ENCODE peak calls at places on chromosomes 12 and 14, in six cellular contexts. W is A549; S is left ventricle myocardium inferior; E is right cardiac atrium; D is psoas muscle; C is CD8-positive, alpha-beta memory T cell. G is an unnamed sample. For H3K4me1, the result is how much of the 10 kb centered on the place peaks cover.

GRCh38 chr12:50276912-50277671 is 6.2 kb downstream of the LIMA1 start:
- DNase-seq in C (no peak), D (no peak), E (no peak), W (no peak), S (no peak), G (no peak)

GRCh38 chr12:105659355-105660075 is 329.0 kb downstream of the C12orf75 start:
- DNase-seq in E (peak), C (no peak), D (no peak), W (no peak), S (peak), G (no peak)

GRCh38 chr12:24463392-24463791 is 485.5 kb downstream of the BCAT1 start:
- DNase-seq in S (no peak), C (no peak), W (no peak), D (no peak), E (no peak), G (no peak)

GRCh38 chr14:37858733-37859132 is 263.3 kb downstream of the TTC6 start:
- DNase-seq in W (no peak), E (no peak), D (no peak), C (no peak), S (no peak), G (no peak)

GRCh38 chr12:112527082-112527481 is 108.3 kb downstream of the PTPN11 start:
- DNase-seq in W (no peak), C (no peak), E (no peak), S (no peak), D (no peak), G (no peak)

GRCh38 chr12:120930032-120930431 is 25.9 kb upstream of the SPPL3 start:
- DNase-seq in W (no peak), D (no peak), E (no peak), C (no peak), S (no peak), G (no peak)

GRCh38 chr14:101428409-101428808 is 132.9 kb upstream of the DIO3 start:
- DNase-seq in C (no peak), S (no peak), D (no peak), W (no peak), E (no peak), G (no peak)

GRCh38 chr14:101069666-101070362 is 166.3 kb upstream of the RTL1 start:
- DNase-seq in C (no peak), E (no peak), W (no peak), D (peak), S (no peak), G (no peak)

GRCh38 chr14:101554991-101555668 is 6.2 kb upstream of the DIO3 start:
- DNase-seq in D (no peak), S (no peak), E (peak), W (no peak), C (no peak), G (no peak)

GRCh38 chr12:122182887-122183587 is at the start of gene LRRC43:
- DNase-seq in C (no peak), D (peak), W (no peak), E (peak), S (no peak), G (no peak)

GRCh38 chr12:89278169-89278568 is 74.1 kb downstream of the DUSP6 start:
- DNase-seq in S (no peak), E (no peak), D (no peak), C (no peak), W (no peak), G (no peak)

GRCh38 chr14:56189306-56189705 is 71.1 kb downstream of the PELI2 start:
- DNase-seq in S (no peak), E (no peak), D (no peak), C (no peak), W (peak), G (no peak)

GRCh38 chr14:97866186-97866585 is 1069.0 kb downstream of the VRK1 start:
- DNase-seq in S (no peak), E (no peak), D (no peak), W (no peak), C (no peak), G (no peak)

GRCh38 chr14:99035712-99036593 is 236.0 kb downstream of the BCL11B start:
- DNase-seq in D (peak), W (peak), E (peak), S (peak), C (no peak), G (no peak)

GRCh38 chr14:105074601-105075053 is 9.4 kb upstream of the GPR132 start:
- DNase-seq in S (no peak), D (no peak), C (no peak), E (peak), W (no peak), G (no peak)

GRCh38 chr14:70601162-70601561 is 707 bp upstream of the MED6 start:
- DNase-seq in D (no peak), W (no peak), C (no peak), E (no peak), S (no peak), G (no peak)

GRCh38 chr12:113230315-113231274 is 9.3 kb downstream of the TPCN1 start:
- DNase-seq in C (no peak), S (no peak), W (no peak), E (no peak), D (peak), G (no peak)

GRCh38 chr14:67170706-67171105 is 18.5 kb upstream of the GARIN2 start:
- DNase-seq in E (no peak), D (no peak), C (no peak), S (no peak), W (no peak), G (no peak)
- H3K27ac ChIP-seq in E (no peak), D (no peak), C (no peak), S (no peak), W (no peak), G (no peak)

GRCh38 chr14:76434220-76434619 is 58.3 kb downstream of the ESRRB start:
- DNase-seq in E (no peak), S (no peak), W (no peak), D (no peak), C (no peak), G (no peak)
- H3K4me3 ChIP-seq in E (no peak), S (no peak), W (no peak), D (no peak), C (no peak), G (no peak)

GRCh38 chr12:6230321-6231110 is 30.3 kb downstream of the CD9 start:
- DNase-seq in W (no peak), D (peak), E (peak), S (peak), C (peak), G (no peak)

GRCh38 chr12:6229823-6230222 is 29.6 kb downstream of the CD9 start:
- DNase-seq in E (peak), D (peak), W (no peak), S (peak), C (no peak), G (no peak)

GRCh38 chr12:6226701-6227096 is 26.5 kb downstream of the CD9 start:
- DNase-seq in S (peak), C (no peak), W (no peak), E (peak), D (peak), G (no peak)

GRCh38 chr12:6229224-6229748 is 29.1 kb downstream of the CD9 start:
- DNase-seq in C (no peak), D (no peak), E (no peak), W (no peak), S (no peak), G (no peak)

DNA sequence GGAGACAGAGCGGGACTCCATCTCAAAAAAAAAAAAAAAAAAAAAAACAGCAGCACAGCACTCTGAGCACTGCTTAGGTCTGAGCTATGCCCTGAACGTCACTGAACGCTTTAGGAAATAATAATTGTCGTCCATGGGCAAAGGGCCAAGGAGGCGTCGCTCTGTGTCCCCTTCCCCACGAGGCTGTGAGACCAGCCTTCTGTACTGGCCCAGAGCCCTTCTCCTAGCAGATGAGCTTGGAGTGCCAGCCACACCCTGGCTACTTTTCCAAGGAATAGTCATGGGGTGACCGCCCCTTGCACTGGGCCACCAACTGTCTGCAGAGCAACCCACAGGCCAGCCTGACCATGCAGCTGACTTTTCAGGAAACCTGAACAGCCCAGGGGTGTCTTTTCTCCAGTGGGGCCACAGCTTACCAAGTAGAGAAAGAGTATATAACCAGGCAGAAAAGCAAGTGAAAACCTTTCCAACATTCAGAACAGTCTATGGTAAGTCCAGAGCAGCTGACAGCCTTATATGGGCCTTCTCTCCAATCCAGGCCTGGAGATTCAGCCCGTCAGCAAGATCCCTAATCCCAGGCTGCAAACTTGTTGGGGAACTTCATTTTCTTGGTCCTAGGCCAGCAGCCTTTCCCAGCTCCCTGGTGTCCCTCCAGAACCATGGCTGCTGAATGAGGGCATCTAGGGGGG is 28.5 kb downstream of the CD9 start:
- DNase-seq in W (no peak), E (no peak), S (no peak), C (no peak), D (peak), G (no peak)
- H3K4me1 ChIP-seq in W (under half), E (half or more), S (half or more), C (under half), D (half or more), G (under half)

GRCh38 chr14:61341275-61342210 is 20.2 kb downstream of the PRKCH start:
- DNase-seq in C (no peak), W (no peak), E (no peak), D (no peak), S (no peak), G (no peak)

GRCh38 chr14:61343991-61344405 is 22.6 kb downstream of the PRKCH start:
- DNase-seq in W (no peak), D (no peak), E (no peak), S (no peak), C (no peak), G (no peak)

GRCh38 chr14:61342486-61342885 is 21.1 kb downstream of the PRKCH start:
- DNase-seq in S (no peak), W (no peak), D (no peak), C (peak), E (no peak), G (no peak)

GRCh38 chr14:61343471-61343870 is 22.1 kb downstream of the PRKCH start:
- DNase-seq in S (no peak), W (no peak), C (no peak), E (no peak), D (no peak), G (no peak)

GRCh38 chr14:61342941-61343340 is 21.6 kb downstream of the PRKCH start:
- DNase-seq in C (no peak), W (no peak), D (no peak), S (no peak), E (no peak), G (no peak)
- H3K27ac ChIP-seq in C (peak), W (no peak), D (no peak), S (peak), E (peak), G (no peak)

DNA sequence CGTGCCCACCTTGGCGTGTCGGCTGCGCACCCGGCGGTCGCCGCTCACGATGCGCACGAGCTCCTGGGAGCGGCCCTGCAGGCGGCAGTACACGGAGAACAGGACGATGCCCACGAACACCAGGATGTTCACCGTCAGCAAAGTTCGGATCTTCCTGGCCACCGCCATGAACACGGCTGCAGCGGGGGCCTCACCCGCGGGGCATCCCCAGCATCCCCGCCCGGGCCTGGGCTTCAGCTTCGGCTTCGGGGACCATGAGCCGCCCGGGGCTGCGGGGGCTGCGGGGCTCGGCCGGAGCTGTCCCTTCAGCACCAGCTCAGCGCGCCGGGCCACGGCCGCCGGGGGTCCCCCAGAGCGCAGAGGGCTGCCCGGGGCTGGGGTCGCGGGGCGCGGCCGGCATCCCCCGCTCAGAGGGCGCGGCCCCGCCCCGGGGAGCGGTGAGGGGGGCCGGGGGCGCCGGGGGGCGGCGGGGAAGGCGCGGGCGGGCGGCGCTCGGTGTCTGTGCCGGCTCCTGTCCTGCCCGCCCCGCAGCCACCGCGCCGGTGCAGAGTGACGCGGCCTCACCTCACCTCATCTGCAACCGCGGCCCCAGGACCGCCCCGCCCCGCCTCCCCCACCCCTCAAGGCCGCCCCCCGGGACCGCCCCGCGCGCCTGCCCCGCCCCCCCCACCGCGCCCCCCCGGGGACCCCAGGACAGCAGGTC is at the start of gene GALNT9:
- DNase-seq in E (no peak), D (no peak), C (no peak), S (no peak), W (no peak), G (no peak)
- H3K4me3 ChIP-seq in E (peak), D (no peak), C (no peak), S (no peak), W (peak), G (peak)

DNA sequence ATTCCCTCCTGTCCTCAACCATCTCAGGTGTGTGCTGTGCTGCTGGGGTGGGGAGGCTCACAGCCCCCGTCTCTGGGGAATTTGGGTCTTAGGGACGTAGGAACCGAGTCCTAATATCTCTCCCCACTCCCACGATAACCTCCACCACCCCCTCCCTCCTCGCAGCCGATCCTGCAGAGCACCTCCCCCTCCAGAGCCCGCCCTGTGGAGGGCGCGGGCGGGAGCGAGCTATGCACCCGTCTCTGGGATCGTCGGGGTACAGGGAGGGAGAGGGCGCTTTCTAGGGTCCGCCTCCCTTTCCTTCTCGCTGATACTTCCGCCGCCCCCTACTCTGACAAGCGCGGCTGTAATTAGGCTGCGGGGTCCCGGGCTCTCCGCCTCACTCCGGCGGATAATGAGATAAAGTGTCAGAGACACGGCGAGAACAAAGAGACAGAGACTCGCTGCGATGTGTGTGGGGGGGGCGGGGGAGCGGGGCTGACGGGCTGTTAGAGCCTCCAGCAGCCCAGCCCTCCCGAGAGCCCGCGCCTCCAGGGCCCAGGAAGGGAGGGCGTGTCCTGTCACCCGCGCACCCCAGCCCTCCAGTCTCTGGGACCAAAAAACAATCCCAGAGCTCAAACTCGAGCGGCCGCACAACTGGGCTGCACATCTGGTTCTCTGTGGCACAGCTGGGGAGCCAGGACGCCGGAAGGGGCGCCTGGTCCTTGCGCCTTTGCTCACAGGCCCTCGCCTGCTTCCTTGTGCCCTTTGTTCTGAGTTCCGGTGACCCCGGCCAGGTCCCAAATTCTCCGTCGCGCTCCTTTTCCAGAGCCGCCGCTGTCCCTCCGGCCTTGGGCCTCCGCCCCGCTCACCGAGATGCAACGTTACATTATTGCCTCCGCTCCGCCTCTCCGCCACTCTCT is 8.7 kb downstream of the SHMT2 start:
- DNase-seq in D (peak), W (no peak), E (peak), C (no peak), S (no peak), G (no peak)
- H3K4me1 ChIP-seq in D (under half), W (under half), E (under half), C (half or more), S (half or more), G (under half)

DNA sequence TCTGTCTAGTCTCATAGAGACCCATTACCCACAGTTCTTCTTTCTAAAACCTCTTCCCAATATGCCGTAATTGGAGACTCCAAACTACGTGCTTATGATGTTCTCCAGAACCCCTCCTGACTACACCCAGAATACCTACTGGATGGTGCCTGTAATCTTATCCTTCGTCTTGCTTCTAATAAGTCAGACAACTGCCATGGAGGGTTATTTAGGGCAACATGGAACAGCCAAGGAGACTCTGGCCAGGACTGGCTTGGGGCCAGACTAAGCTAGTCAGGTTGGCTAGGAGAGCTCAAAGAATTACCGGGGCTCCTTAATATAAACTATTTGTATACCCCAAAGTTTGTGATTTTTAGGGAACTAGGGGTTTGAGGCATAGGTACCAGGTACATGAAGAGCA is 6.8 kb downstream of the PFKM start:
- DNase-seq in C (no peak), S (peak), D (peak), E (peak), W (no peak), G (no peak)
- H3K27ac ChIP-seq in C (no peak), S (peak), D (peak), E (no peak), W (no peak), G (no peak)

DNA sequence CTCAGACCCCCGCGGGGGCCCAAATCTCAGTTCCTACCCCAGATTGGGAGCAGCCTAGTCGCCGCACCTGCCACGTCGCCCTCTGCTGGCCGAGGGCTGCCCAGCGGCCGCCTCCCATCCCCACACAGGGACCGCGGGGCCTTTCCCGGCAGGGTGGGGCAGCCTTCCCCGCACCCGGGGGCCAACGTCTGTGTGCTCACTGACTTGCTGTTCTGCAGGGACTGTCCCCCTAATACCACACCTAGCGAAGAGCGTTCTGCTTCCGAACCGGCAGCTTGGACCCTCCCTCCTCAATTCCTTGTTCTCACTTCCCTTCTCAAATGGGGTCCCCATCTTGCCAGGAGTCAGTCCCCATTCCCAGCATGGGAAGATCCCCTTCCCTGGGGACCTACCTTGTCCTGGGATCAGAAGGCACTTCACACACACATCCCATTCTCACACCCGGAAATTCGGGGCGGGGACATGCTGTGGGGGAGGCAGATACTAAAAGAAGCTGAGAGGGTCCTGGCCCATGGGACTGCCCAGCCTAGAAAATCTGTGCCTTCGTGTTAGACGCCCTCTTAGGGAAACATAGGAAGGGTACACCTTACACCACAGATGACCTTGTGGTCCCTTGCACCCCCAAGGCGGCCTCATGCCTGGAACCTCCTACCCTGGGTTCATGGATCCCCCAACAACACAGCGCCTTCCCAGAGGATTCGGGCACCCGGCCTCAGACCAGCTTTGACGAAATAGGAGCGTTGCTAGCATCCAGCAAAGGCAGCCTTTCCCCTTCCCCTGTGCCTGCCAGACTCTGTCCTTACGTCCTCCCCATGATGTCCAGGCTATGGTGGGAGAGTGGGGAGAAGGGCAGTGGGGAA is 16.4 kb downstream of the ACVRL1 start:
- DNase-seq in S (peak), D (peak), W (peak), E (peak), C (peak), G (peak)
- H3K4me3 ChIP-seq in S (peak), D (peak), W (no peak), E (peak), C (no peak), G (no peak)

GRCh38 chr12:52186135-52186840 is 5.5 kb downstream of the KRT80 start:
- DNase-seq in S (no peak), W (no peak), C (no peak), D (no peak), E (no peak), G (no peak)
- H3K4me1 ChIP-seq in S (under half), W (half or more), C (under half), D (under half), E (under half), G (under half)

G was measured in iPS DF 6.9.